ENCODE peak calls at places on chromosomes 7 and 10, in six cellular contexts. R, Y, G, Q, B and T are unnamed samples.

GRCh38 chr7:98810166-98810802 is 59.5 kb downstream of the TMEM130 start:
- DNase-seq in R (no peak), Y (no peak), G (no peak), Q (no peak), B (no peak), T (no peak)

GRCh38 chr7:77657427-77658331 is 38.6 kb upstream of the RSBN1L start:
- DNase-seq in R (peak), Y (peak), G (no peak), Q (no peak), B (no peak), T (peak)

GRCh38 chr7:140911746-140912145 is 13.0 kb downstream of the BRAF start:
- DNase-seq in R (peak), Y (no peak), G (no peak), Q (no peak), B (no peak), T (no peak)

GRCh38 chr7:136617176-136617575 is 251.3 kb upstream of the CHRM2 start:
- DNase-seq in R (peak), Y (no peak), G (no peak), Q (no peak), B (no peak), T (no peak)

GRCh38 chr10:6174201-6174874 is 28.4 kb upstream of the PFKFB3 start:
- DNase-seq in R (no peak), Y (no peak), G (no peak), Q (no peak), B (no peak), T (no peak)

GRCh38 chr10:97612386-97612785 is 20.9 kb downstream of the MORN4 start:
- DNase-seq in R (peak), Y (peak), G (no peak), Q (peak), B (peak), T (peak)

GRCh38 chr10:61140765-61141392 is 196.9 kb upstream of the RHOBTB1 start:
- DNase-seq in R (peak), Y (peak), G (no peak), Q (no peak), B (no peak), T (peak)

GRCh38 chr10:110843031-110843430 is 28.7 kb upstream of the PDCD4 start:
- DNase-seq in R (no peak), Y (no peak), G (no peak), Q (no peak), B (no peak), T (no peak)

GRCh38 chr7:25026156-25026555 is 46.2 kb upstream of the OSBPL3 start:
- DNase-seq in R (no peak), Y (peak), G (no peak), Q (peak), B (peak), T (no peak)

GRCh38 chr7:105690286-105690915 is 109.1 kb upstream of the EFCAB10 start:
- DNase-seq in R (no peak), Y (peak), G (no peak), Q (peak), B (no peak), T (peak)

GRCh38 chr10:131017566-131018285 is 293.8 kb downstream of the TCERG1L start:
- DNase-seq in R (no peak), Y (no peak), G (no peak), Q (peak), B (no peak), T (no peak)

GRCh38 chr10:7634142-7634894 is 32.4 kb downstream of the ITIH5 start:
- DNase-seq in R (no peak), Y (no peak), G (no peak), Q (no peak), B (no peak), T (no peak)

GRCh38 chr10:111158601-111159000 is 81.8 kb downstream of the ADRA2A start:
- DNase-seq in R (no peak), Y (no peak), G (no peak), Q (no peak), B (no peak), T (no peak)

GRCh38 chr10:60238408-60239100 is 151.1 kb downstream of the ANK3 start:
- DNase-seq in R (peak), Y (peak), G (no peak), Q (peak), B (peak), T (peak)

GRCh38 chr7:135454060-135454459 is 55.8 kb downstream of the CNOT4 start:
- DNase-seq in R (no peak), Y (no peak), G (no peak), Q (no peak), B (no peak), T (no peak)

GRCh38 chr7:96497567-96497966 is 175.7 kb upstream of the SLC25A13 start:
- DNase-seq in R (no peak), Y (no peak), G (no peak), Q (no peak), B (no peak), T (no peak)

GRCh38 chr7:6232534-6232933 is 39.9 kb downstream of the CYTH3 start:
- DNase-seq in R (no peak), Y (no peak), G (no peak), Q (no peak), B (no peak), T (no peak)

GRCh38 chr7:148914208-148914777 is 30.2 kb upstream of the EZH2 start:
- DNase-seq in R (peak), Y (peak), G (no peak), Q (no peak), B (no peak), T (peak)

GRCh38 chr7:84700563-84701370 is 486.1 kb downstream of the SEMA3D start:
- DNase-seq in R (peak), Y (no peak), G (no peak), Q (no peak), B (no peak), T (no peak)

GRCh38 chr7:16770657-16771329 is 17.2 kb downstream of the TSPAN13 start:
- DNase-seq in R (no peak), Y (peak), G (no peak), Q (no peak), B (no peak), T (no peak)

GRCh38 chr10:87558333-87558732 is 53.6 kb downstream of the MINPP1 start:
- DNase-seq in R (no peak), Y (no peak), G (no peak), Q (no peak), B (no peak), T (no peak)

GRCh38 chr10:72784551-72785421 is 92.8 kb downstream of the MCU start:
- DNase-seq in R (peak), Y (peak), G (peak), Q (no peak), B (no peak), T (peak)

GRCh38 chr10:47415520-47416304 is 31.6 kb upstream of the ZNF488 start:
- DNase-seq in R (no peak), Y (no peak), G (no peak), Q (no peak), B (no peak), T (no peak)
- H3K4me2 ChIP-seq in R (no peak), Y (no peak), G (no peak), Q (no peak), B (no peak), T (no peak)

DNA sequence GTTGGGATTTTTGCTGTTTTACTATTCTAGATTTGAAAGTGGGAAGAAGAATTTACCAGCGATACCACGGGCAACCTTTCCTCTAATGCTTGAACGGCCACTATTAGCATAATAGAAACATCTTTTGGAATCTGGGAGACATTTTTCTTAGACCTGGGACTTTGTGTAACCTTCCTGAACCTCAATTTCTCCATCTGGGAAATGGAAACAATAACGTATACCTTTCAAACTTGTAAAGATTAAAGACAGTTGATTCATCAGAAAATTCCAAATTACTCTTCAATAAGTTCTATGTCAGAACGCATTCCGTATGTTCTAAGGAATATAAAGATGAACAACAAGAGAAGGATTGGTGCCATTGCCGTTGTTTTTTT is 453 bp upstream of the RNLS start:
- DNase-seq in R (no peak), Y (no peak), G (no peak), Q (no peak), B (no peak), T (no peak)
- H2BK15ac ChIP-seq in R (no peak), Y (no peak), G (no peak), Q (no peak), B (no peak), T (no peak)

GRCh38 chr10:70662362-70663220 is 9.7 kb upstream of the ADAMTS14 start:
- DNase-seq in R (peak), Y (no peak), G (no peak), Q (no peak), B (no peak), T (peak)
- H3K4me2 ChIP-seq in R (peak), Y (no peak), G (no peak), Q (no peak), B (no peak), T (no peak)

GRCh38 chr10:505459-505858 is 184.0 kb downstream of the DIP2C start:
- DNase-seq in R (no peak), Y (no peak), G (no peak), Q (no peak), B (no peak), T (no peak)

GRCh38 chr10:501596-501995 is 187.9 kb downstream of the DIP2C start:
- DNase-seq in R (no peak), Y (no peak), G (no peak), Q (no peak), B (no peak), T (no peak)

GRCh38 chr10:506451-507354 is 182.8 kb downstream of the DIP2C start:
- DNase-seq in R (no peak), Y (peak), G (no peak), Q (no peak), B (no peak), T (no peak)

GRCh38 chr10:504806-505205 is 184.7 kb downstream of the DIP2C start:
- DNase-seq in R (no peak), Y (no peak), G (no peak), Q (no peak), B (no peak), T (no peak)

GRCh38 chr10:504131-504611 is 185.3 kb downstream of the DIP2C start:
- DNase-seq in R (no peak), Y (no peak), G (no peak), Q (no peak), B (no peak), T (no peak)
- H2BK15ac ChIP-seq in R (no peak), Y (no peak), G (no peak), Q (no peak), B (no peak), T (no peak)

GRCh38 chr10:132478341-132479023 is 59.1 kb upstream of the INPP5A start:
- DNase-seq in R (no peak), Y (no peak), G (no peak), Q (no peak), B (no peak), T (no peak)
- H3K4me2 ChIP-seq in R (no peak), Y (no peak), G (no peak), Q (no peak), B (no peak), T (no peak)

GRCh38 chr10:17790631-17791030 is 18.5 kb upstream of the MRC1 start:
- DNase-seq in R (no peak), Y (no peak), G (no peak), Q (no peak), B (no peak), T (no peak)

GRCh38 chr10:17795088-17795487 is 14.1 kb upstream of the MRC1 start:
- DNase-seq in R (no peak), Y (no peak), G (no peak), Q (no peak), B (no peak), T (no peak)

GRCh38 chr10:17793041-17793440 is 16.1 kb upstream of the MRC1 start:
- DNase-seq in R (no peak), Y (no peak), G (no peak), Q (no peak), B (no peak), T (no peak)

GRCh38 chr10:17795807-17796596 is 13.1 kb upstream of the MRC1 start:
- DNase-seq in R (no peak), Y (no peak), G (no peak), Q (no peak), B (no peak), T (no peak)

DNA sequence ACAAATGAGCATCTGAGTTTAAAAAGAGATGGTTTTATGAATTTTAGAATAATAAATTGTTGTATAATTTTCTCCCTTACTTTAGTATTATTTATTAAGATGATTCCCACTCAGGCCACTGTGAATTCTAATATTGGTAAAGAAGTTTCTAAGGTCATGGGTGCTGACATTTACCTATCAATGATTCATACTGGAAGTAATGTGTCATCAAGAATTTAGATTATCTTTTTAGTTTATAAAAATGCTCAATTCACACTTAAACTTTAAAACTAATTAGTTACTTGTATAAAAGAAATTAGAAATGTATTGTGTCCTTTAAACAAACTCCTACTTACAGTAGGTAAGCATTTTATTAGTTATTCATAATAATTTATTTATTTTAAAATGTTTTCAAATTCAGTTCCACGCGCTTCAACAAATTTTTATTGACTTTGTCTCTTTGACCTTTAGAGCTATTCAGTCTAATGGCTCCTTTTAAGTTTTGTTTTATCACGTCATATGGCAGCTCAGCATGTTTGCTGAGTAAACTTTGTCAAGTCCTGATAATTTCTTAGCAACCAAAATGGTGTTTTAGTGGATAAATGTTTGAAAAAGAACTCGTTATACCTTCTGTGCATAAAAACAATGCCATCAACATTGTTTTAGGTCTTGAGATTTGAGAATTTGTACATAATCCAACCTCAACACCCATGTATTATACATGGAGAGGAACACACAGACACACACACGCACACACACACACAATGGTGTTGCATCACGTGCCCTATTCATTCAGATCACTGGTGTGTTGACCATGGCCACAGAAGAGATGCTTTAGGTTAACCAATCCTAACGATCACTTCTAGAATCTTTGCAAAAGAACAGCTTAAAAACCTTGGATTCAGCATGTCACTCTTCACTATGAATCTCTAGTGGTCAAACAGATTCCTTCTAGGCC is 15.1 kb upstream of the MRC1 start:
- DNase-seq in R (no peak), Y (no peak), G (no peak), Q (no peak), B (no peak), T (no peak)
- H2BK15ac ChIP-seq in R (no peak), Y (no peak), G (no peak), Q (no peak), B (no peak), T (no peak)

GRCh38 chr7:4113271-4113670 is 568.8 kb upstream of the FOXK1 start:
- DNase-seq in R (no peak), Y (no peak), G (no peak), Q (no peak), B (no peak), T (no peak)

GRCh38 chr7:4110438-4110837 is 571.7 kb upstream of the FOXK1 start:
- DNase-seq in R (no peak), Y (no peak), G (no peak), Q (no peak), B (no peak), T (no peak)

GRCh38 chr7:4108951-4109350 is 573.1 kb upstream of the FOXK1 start:
- DNase-seq in R (no peak), Y (no peak), G (no peak), Q (no peak), B (no peak), T (no peak)

GRCh38 chr7:4111166-4111565 is 570.9 kb upstream of the FOXK1 start:
- DNase-seq in R (no peak), Y (no peak), G (no peak), Q (no peak), B (no peak), T (no peak)

GRCh38 chr7:4109481-4110110 is 572.5 kb upstream of the FOXK1 start:
- DNase-seq in R (no peak), Y (no peak), G (no peak), Q (no peak), B (no peak), T (no peak)
- H3K4me2 ChIP-seq in R (no peak), Y (no peak), G (no peak), Q (no peak), B (no peak), T (no peak)

GRCh38 chr10:29228586-29228985 is 60.3 kb upstream of the LYZL1 start:
- DNase-seq in R (no peak), Y (no peak), G (no peak), Q (no peak), B (no peak), T (no peak)

GRCh38 chr10:29229258-29229705 is 59.6 kb upstream of the LYZL1 start:
- DNase-seq in R (no peak), Y (no peak), G (no peak), Q (no peak), B (no peak), T (no peak)

DNA sequence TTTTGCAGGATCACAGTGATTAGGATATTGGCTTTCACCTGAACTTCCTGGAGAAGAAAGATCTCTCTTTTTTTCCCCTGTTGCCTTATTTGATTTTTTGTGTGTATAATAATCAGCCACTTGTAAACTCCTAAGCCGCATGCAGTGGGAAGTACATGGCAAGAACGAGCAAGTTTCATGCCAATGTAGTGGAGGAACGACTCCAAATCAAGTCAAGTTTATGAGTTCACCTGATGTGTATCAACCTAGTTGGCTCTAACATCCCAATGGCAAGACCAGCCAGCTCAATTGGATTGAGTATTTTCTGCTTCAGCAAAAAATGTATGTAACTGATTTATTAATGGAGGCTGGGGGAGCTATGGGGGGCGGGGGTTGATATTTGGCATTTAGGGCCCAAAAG is 65.6 kb upstream of the LYZL1 start:
- DNase-seq in R (no peak), Y (no peak), G (no peak), Q (no peak), B (no peak), T (no peak)
- H2BK15ac ChIP-seq in R (no peak), Y (no peak), G (no peak), Q (no peak), B (no peak), T (no peak)

GRCh38 chr7:2665359-2665791 is 22.6 kb upstream of the AMZ1 start:
- DNase-seq in R (no peak), Y (no peak), G (no peak), Q (no peak), B (no peak), T (no peak)

GRCh38 chr7:2661602-2662272 is 26.3 kb upstream of the AMZ1 start:
- DNase-seq in R (no peak), Y (no peak), G (no peak), Q (peak), B (no peak), T (no peak)

GRCh38 chr7:2662273-2663120 is 25.5 kb upstream of the AMZ1 start:
- DNase-seq in R (no peak), Y (no peak), G (no peak), Q (no peak), B (no peak), T (no peak)

GRCh38 chr7:2663960-2664359 is 24.0 kb upstream of the AMZ1 start:
- DNase-seq in R (no peak), Y (no peak), G (no peak), Q (peak), B (no peak), T (no peak)

GRCh38 chr7:2663121-2663886 is 24.7 kb upstream of the AMZ1 start:
- DNase-seq in R (no peak), Y (no peak), G (no peak), Q (peak), B (no peak), T (no peak)
- H3K4me2 ChIP-seq in R (no peak), Y (no peak), G (no peak), Q (no peak), B (no peak), T (no peak)